ENCODE peak calls at places on chromosome 3, in eight cellular contexts. One of them, this sample, is unnamed.

GRCh38 chr3:52860424-52860768 is 25.6 kb upstream of the MUSTN1 start:
- DNase-seq in NCI-H524: no peak
- DNase-seq in H4: no peak
- DNase-seq in left colon: no peak
- DNase-seq in T-helper 1 cell: no peak
- DNase-seq in left lobe of liver: no peak
- DNase-seq in HFF-Myc: no peak
- DNase-seq in stimulated activated CD4-positive, alpha-beta T cell treated with anti-CD3 and anti-CD28 coated beads, TNF-alpha, amount 100 ng/mL, for 48 hours: no peak
- DNase-seq in this sample: no peak

GRCh38 chr3:8519156-8519555 is 17.5 kb downstream of the LMCD1 start:
- DNase-seq in NCI-H524: no peak
- DNase-seq in H4: no peak
- DNase-seq in left colon: no peak
- DNase-seq in T-helper 1 cell: no peak
- DNase-seq in left lobe of liver: no peak
- DNase-seq in HFF-Myc: no peak
- DNase-seq in stimulated activated CD4-positive, alpha-beta T cell treated with anti-CD3 and anti-CD28 coated beads, TNF-alpha, amount 100 ng/mL, for 48 hours: no peak
- DNase-seq in this sample: no peak

GRCh38 chr3:127015282-127016042 is 32.5 kb downstream of the PLXNA1 start:
- DNase-seq in NCI-H524: peak
- DNase-seq in H4: no peak
- DNase-seq in left colon: no peak
- DNase-seq in T-helper 1 cell: no peak
- DNase-seq in left lobe of liver: no peak
- DNase-seq in HFF-Myc: no peak
- DNase-seq in stimulated activated CD4-positive, alpha-beta T cell treated with anti-CD3 and anti-CD28 coated beads, TNF-alpha, amount 100 ng/mL, for 48 hours: no peak
- DNase-seq in this sample: no peak

GRCh38 chr3:164687211-164687610 is 391.1 kb downstream of the SI start:
- DNase-seq in NCI-H524: no peak
- DNase-seq in H4: no peak
- DNase-seq in left colon: no peak
- DNase-seq in T-helper 1 cell: no peak
- DNase-seq in left lobe of liver: no peak
- DNase-seq in HFF-Myc: no peak
- DNase-seq in stimulated activated CD4-positive, alpha-beta T cell treated with anti-CD3 and anti-CD28 coated beads, TNF-alpha, amount 100 ng/mL, for 48 hours: no peak
- DNase-seq in this sample: no peak

GRCh38 chr3:58623961-58624360 is 42.6 kb downstream of the FAM3D start:
- DNase-seq in NCI-H524: no peak
- DNase-seq in H4: no peak
- DNase-seq in left colon: no peak
- DNase-seq in T-helper 1 cell: no peak
- DNase-seq in left lobe of liver: peak
- DNase-seq in HFF-Myc: no peak
- DNase-seq in stimulated activated CD4-positive, alpha-beta T cell treated with anti-CD3 and anti-CD28 coated beads, TNF-alpha, amount 100 ng/mL, for 48 hours: no peak
- DNase-seq in this sample: no peak

GRCh38 chr3:153925826-153926514 is 195.2 kb upstream of the ARHGEF26 start:
- DNase-seq in NCI-H524: no peak
- DNase-seq in H4: no peak
- DNase-seq in left colon: no peak
- DNase-seq in T-helper 1 cell: no peak
- DNase-seq in left lobe of liver: no peak
- DNase-seq in HFF-Myc: no peak
- DNase-seq in stimulated activated CD4-positive, alpha-beta T cell treated with anti-CD3 and anti-CD28 coated beads, TNF-alpha, amount 100 ng/mL, for 48 hours: no peak
- DNase-seq in this sample: no peak

GRCh38 chr3:28278918-28279317 is 37.5 kb downstream of the CMC1 start:
- DNase-seq in NCI-H524: no peak
- DNase-seq in H4: no peak
- DNase-seq in left colon: no peak
- DNase-seq in T-helper 1 cell: no peak
- DNase-seq in left lobe of liver: no peak
- DNase-seq in HFF-Myc: no peak
- DNase-seq in stimulated activated CD4-positive, alpha-beta T cell treated with anti-CD3 and anti-CD28 coated beads, TNF-alpha, amount 100 ng/mL, for 48 hours: no peak
- DNase-seq in this sample: no peak

GRCh38 chr3:151047636-151048035 is 37.8 kb upstream of the MED12L start:
- DNase-seq in NCI-H524: no peak
- DNase-seq in H4: no peak
- DNase-seq in left colon: no peak
- DNase-seq in T-helper 1 cell: no peak
- DNase-seq in left lobe of liver: no peak
- DNase-seq in HFF-Myc: no peak
- DNase-seq in stimulated activated CD4-positive, alpha-beta T cell treated with anti-CD3 and anti-CD28 coated beads, TNF-alpha, amount 100 ng/mL, for 48 hours: no peak
- DNase-seq in this sample: no peak

GRCh38 chr3:195126073-195126605 is 144.8 kb downstream of the XXYLT1 start:
- DNase-seq in NCI-H524: no peak
- DNase-seq in H4: no peak
- DNase-seq in left colon: no peak
- DNase-seq in T-helper 1 cell: no peak
- DNase-seq in left lobe of liver: no peak
- DNase-seq in HFF-Myc: no peak
- DNase-seq in stimulated activated CD4-positive, alpha-beta T cell treated with anti-CD3 and anti-CD28 coated beads, TNF-alpha, amount 100 ng/mL, for 48 hours: no peak
- DNase-seq in this sample: no peak